ENCODE peak calls at places on chromosomes 16 and 17, in nine cellular contexts. One of them, this sample, is unnamed.

GRCh38 chr17:70256751-70257150 is 87.4 kb downstream of the KCNJ2 start:
- DNase-seq in GM12891: no peak
- DNase-seq in activated naive CD4-positive, alpha-beta T cell: no peak
- DNase-seq in activated T-cell treated with anti-CD3 and anti-CD28 coated beads, Interleukin-2, amount 50 U/mL, for 72 hours: no peak
- DNase-seq in ACHN: no peak
- DNase-seq in SK-N-SH: no peak
- DNase-seq in aorta: no peak
- DNase-seq in stimulated activated CD4-positive, alpha-beta T cell treated with anti-CD3 and anti-CD28 coated beads, Interleukin-1b, Interleukin-23, amount 100 ng/mL, for 24 hours: no peak
- DNase-seq in AML-193: no peak
- DNase-seq in this sample: no peak

GRCh38 chr17:75051941-75052340 is 4.9 kb downstream of the KCTD2 start:
- DNase-seq in activated T-cell treated with anti-CD3 and anti-CD28 coated beads, Interleukin-2, amount 50 U/mL, for 72 hours: no peak
- DNase-seq in stimulated activated CD4-positive, alpha-beta T cell treated with anti-CD3 and anti-CD28 coated beads, Interleukin-1b, Interleukin-23, amount 100 ng/mL, for 24 hours: no peak
- DNase-seq in GM12891: no peak
- DNase-seq in ACHN: no peak
- DNase-seq in aorta: no peak
- DNase-seq in AML-193: no peak
- DNase-seq in activated naive CD4-positive, alpha-beta T cell: no peak
- DNase-seq in SK-N-SH: no peak
- DNase-seq in this sample: no peak

GRCh38 chr17:45341389-45342158 is 24.8 kb upstream of the MAP3K14 start:
- DNase-seq in SK-N-SH: peak; percentile 62
- DNase-seq in activated naive CD4-positive, alpha-beta T cell: no peak
- DNase-seq in ACHN: peak; percentile 97
- DNase-seq in stimulated activated CD4-positive, alpha-beta T cell treated with anti-CD3 and anti-CD28 coated beads, Interleukin-1b, Interleukin-23, amount 100 ng/mL, for 24 hours: no peak
- DNase-seq in activated T-cell treated with anti-CD3 and anti-CD28 coated beads, Interleukin-2, amount 50 U/mL, for 72 hours: no peak
- DNase-seq in aorta: peak; percentile 86
- DNase-seq in AML-193: no peak
- DNase-seq in GM12891: no peak
- DNase-seq in this sample: no peak

GRCh38 chr17:69764137-69764536 is 310.9 kb upstream of the KCNJ16 start:
- DNase-seq in stimulated activated CD4-positive, alpha-beta T cell treated with anti-CD3 and anti-CD28 coated beads, Interleukin-1b, Interleukin-23, amount 100 ng/mL, for 24 hours: no peak
- DNase-seq in GM12891: no peak
- DNase-seq in ACHN: no peak
- DNase-seq in AML-193: no peak
- DNase-seq in SK-N-SH: no peak
- DNase-seq in activated naive CD4-positive, alpha-beta T cell: no peak
- DNase-seq in aorta: no peak
- DNase-seq in activated T-cell treated with anti-CD3 and anti-CD28 coated beads, Interleukin-2, amount 50 U/mL, for 72 hours: no peak
- DNase-seq in this sample: no peak

GRCh38 chr17:50459081-50459676 is 9.5 kb downstream of the CHAD start:
- DNase-seq in activated T-cell treated with anti-CD3 and anti-CD28 coated beads, Interleukin-2, amount 50 U/mL, for 72 hours: no peak
- DNase-seq in aorta: no peak
- DNase-seq in ACHN: no peak
- DNase-seq in AML-193: no peak
- DNase-seq in stimulated activated CD4-positive, alpha-beta T cell treated with anti-CD3 and anti-CD28 coated beads, Interleukin-1b, Interleukin-23, amount 100 ng/mL, for 24 hours: no peak
- DNase-seq in GM12891: no peak
- DNase-seq in activated naive CD4-positive, alpha-beta T cell: no peak
- DNase-seq in SK-N-SH: no peak
- DNase-seq in this sample: no peak

GRCh38 chr17:1390422-1391367 is 9.3 kb downstream of the YWHAE start:
- DNase-seq in AML-193: no peak
- DNase-seq in ACHN: no peak
- DNase-seq in stimulated activated CD4-positive, alpha-beta T cell treated with anti-CD3 and anti-CD28 coated beads, Interleukin-1b, Interleukin-23, amount 100 ng/mL, for 24 hours: no peak
- DNase-seq in activated naive CD4-positive, alpha-beta T cell: no peak
- DNase-seq in GM12891: no peak
- DNase-seq in activated T-cell treated with anti-CD3 and anti-CD28 coated beads, Interleukin-2, amount 50 U/mL, for 72 hours: no peak
- DNase-seq in SK-N-SH: no peak
- DNase-seq in aorta: no peak
- DNase-seq in this sample: no peak

GRCh38 chr17:65278050-65278819 is 141.1 kb downstream of the RGS9 start:
- DNase-seq in aorta: no peak
- DNase-seq in activated T-cell treated with anti-CD3 and anti-CD28 coated beads, Interleukin-2, amount 50 U/mL, for 72 hours: peak; percentile 24
- DNase-seq in activated naive CD4-positive, alpha-beta T cell: no peak
- DNase-seq in SK-N-SH: peak; percentile 89
- DNase-seq in GM12891: peak; percentile 33
- DNase-seq in ACHN: peak; percentile 65
- DNase-seq in AML-193: no peak
- DNase-seq in stimulated activated CD4-positive, alpha-beta T cell treated with anti-CD3 and anti-CD28 coated beads, Interleukin-1b, Interleukin-23, amount 100 ng/mL, for 24 hours: peak; percentile 17
- DNase-seq in this sample: no peak

GRCh38 chr16:46929378-46930332 is 43.8 kb downstream of the DNAJA2 start:
- DNase-seq in activated T-cell treated with anti-CD3 and anti-CD28 coated beads, Interleukin-2, amount 50 U/mL, for 72 hours: peak; percentile 62
- DNase-seq in stimulated activated CD4-positive, alpha-beta T cell treated with anti-CD3 and anti-CD28 coated beads, Interleukin-1b, Interleukin-23, amount 100 ng/mL, for 24 hours: peak; percentile 45
- DNase-seq in ACHN: peak; percentile 70
- DNase-seq in activated naive CD4-positive, alpha-beta T cell: peak; percentile 29
- DNase-seq in AML-193: peak; percentile 28
- DNase-seq in GM12891: peak; percentile 84
- DNase-seq in SK-N-SH: peak; percentile 92
- DNase-seq in aorta: peak; percentile 87
- DNase-seq in this sample: peak; percentile 53

GRCh38 chr17:78151514-78152008 is 5.4 kb downstream of the C17orf99 start:
- DNase-seq in activated T-cell treated with anti-CD3 and anti-CD28 coated beads, Interleukin-2, amount 50 U/mL, for 72 hours: no peak
- DNase-seq in activated naive CD4-positive, alpha-beta T cell: no peak
- DNase-seq in SK-N-SH: no peak
- DNase-seq in ACHN: peak; percentile 97
- DNase-seq in GM12891: no peak
- DNase-seq in AML-193: no peak
- DNase-seq in aorta: no peak
- DNase-seq in stimulated activated CD4-positive, alpha-beta T cell treated with anti-CD3 and anti-CD28 coated beads, Interleukin-1b, Interleukin-23, amount 100 ng/mL, for 24 hours: no peak
- DNase-seq in this sample: no peak

GRCh38 chr16:26697826-26698225 is 368.9 kb upstream of the C16orf82 start:
- DNase-seq in SK-N-SH: no peak
- DNase-seq in GM12891: no peak
- DNase-seq in ACHN: no peak
- DNase-seq in stimulated activated CD4-positive, alpha-beta T cell treated with anti-CD3 and anti-CD28 coated beads, Interleukin-1b, Interleukin-23, amount 100 ng/mL, for 24 hours: no peak
- DNase-seq in AML-193: no peak
- DNase-seq in aorta: no peak
- DNase-seq in activated naive CD4-positive, alpha-beta T cell: no peak
- DNase-seq in activated T-cell treated with anti-CD3 and anti-CD28 coated beads, Interleukin-2, amount 50 U/mL, for 72 hours: no peak
- DNase-seq in this sample: no peak

GRCh38 chr17:43418441-43419374 is 19.9 kb downstream of the ARL4D start:
- DNase-seq in SK-N-SH: no peak
- DNase-seq in stimulated activated CD4-positive, alpha-beta T cell treated with anti-CD3 and anti-CD28 coated beads, Interleukin-1b, Interleukin-23, amount 100 ng/mL, for 24 hours: no peak
- DNase-seq in aorta: peak; percentile 82
- DNase-seq in ACHN: peak; percentile 85
- DNase-seq in AML-193: no peak
- DNase-seq in activated naive CD4-positive, alpha-beta T cell: no peak
- DNase-seq in activated T-cell treated with anti-CD3 and anti-CD28 coated beads, Interleukin-2, amount 50 U/mL, for 72 hours: peak; percentile 12
- DNase-seq in GM12891: no peak
- DNase-seq in this sample: no peak

This sample was measured in D721Med.